ENCODE peak calls at places on chromosome 6, in eight cellular contexts. B is ELR, X is HTR-8/SVneo, O is sciatic nerve, M is cortex of kidney, U is foreskin keratinocyte, T is HFF-Myc, F is SW 1271. V is an unnamed sample.

GRCh38 chr6:165969184-165969583 is 198.5 kb downstream of the TBXT start:
- DNase-seq in B (no peak), U (no peak), X (no peak), F (no peak), M (no peak), T (no peak), O (no peak), V (no peak)

GRCh38 chr6:41371461-41371991 is 36.1 kb downstream of the NCR2 start:
- DNase-seq in B (peak), U (no peak), O (peak), M (no peak), X (peak), F (no peak), T (no peak), V (no peak)

GRCh38 chr6:157091832-157092231 is 231.5 kb downstream of the TMEM242 start:
- DNase-seq in T (no peak), B (no peak), F (no peak), O (no peak), U (no peak), X (no peak), M (no peak), V (no peak)

GRCh38 chr6:170529839-170530520 is 23.1 kb downstream of the PSMB1 start:
- DNase-seq in O (peak), X (peak), T (peak), F (peak), B (peak), M (no peak), U (no peak), V (no peak)

GRCh38 chr6:150541587-150541986 is 58.1 kb upstream of the PLEKHG1 start:
- DNase-seq in B (no peak), T (no peak), X (no peak), O (no peak), F (no peak), M (no peak), U (no peak), V (no peak)

GRCh38 chr6:74519172-74519571 is 686.7 kb downstream of the COL12A1 start:
- DNase-seq in B (peak), T (no peak), M (no peak), X (peak), O (no peak), F (no peak), U (peak), V (no peak)

GRCh38 chr6:158642805-158643489 is 1.6 kb downstream of the DYNLT1 start:
- DNase-seq in X (no peak), F (no peak), T (no peak), O (no peak), M (no peak), U (no peak), B (peak), V (no peak)

GRCh38 chr6:36110863-36111262 is 19.4 kb upstream of the MAPK13 start:
- DNase-seq in O (no peak), F (no peak), U (no peak), X (no peak), T (no peak), M (no peak), B (no peak), V (no peak)

GRCh38 chr6:136860043-136860442 is 37.7 kb downstream of the PEX7 start:
- DNase-seq in U (no peak), M (no peak), O (no peak), B (no peak), X (no peak), T (no peak), F (no peak), V (no peak)

GRCh38 chr6:91081452-91082067 is 494.7 kb upstream of the MAP3K7 start:
- DNase-seq in U (peak), T (peak), M (no peak), X (peak), O (no peak), F (peak), B (peak), V (peak)

GRCh38 chr6:169185692-169186485 is 67.8 kb downstream of the THBS2 start:
- DNase-seq in B (no peak), T (no peak), F (no peak), O (no peak), U (no peak), M (no peak), X (no peak), V (no peak)

GRCh38 chr6:11120273-11121005 is 8.9 kb upstream of the ERVFRD-1 start:
- DNase-seq in B (peak), O (no peak), T (peak), M (no peak), X (no peak), U (no peak), F (peak), V (no peak)

GRCh38 chr6:45265246-45265645 is 62.9 kb upstream of the RUNX2 start:
- DNase-seq in T (no peak), U (no peak), M (no peak), X (no peak), F (no peak), B (peak), O (no peak), V (no peak)

GRCh38 chr6:19301980-19302379 is 535.2 kb upstream of the ID4 start:
- DNase-seq in U (no peak), M (no peak), F (no peak), X (peak), O (no peak), B (peak), T (no peak), V (no peak)

GRCh38 chr6:27866370-27867050 is 45.7 kb downstream of the OR2B2 start:
- DNase-seq in U (peak), F (peak), B (peak), O (no peak), T (peak), X (peak), M (no peak), V (no peak)

GRCh38 chr6:125904871-125905270 is 51.7 kb upstream of the HINT3 start:
- DNase-seq in T (no peak), M (no peak), U (peak), B (peak), O (no peak), F (no peak), X (no peak), V (no peak)

GRCh38 chr6:149323925-149324324 is 6.4 kb downstream of the TAB2 start:
- DNase-seq in M (no peak), X (no peak), F (no peak), O (no peak), U (no peak), T (no peak), B (no peak), V (no peak)

GRCh38 chr6:33207569-33208088 is 671 bp upstream of the RING1 start:
- DNase-seq in B (peak), T (no peak), O (peak), U (no peak), F (peak), M (no peak), X (no peak), V (no peak)

GRCh38 chr6:159929819-159930218 is 39.0 kb downstream of the MAS1 start:
- DNase-seq in U (no peak), F (no peak), M (no peak), T (no peak), X (no peak), O (peak), B (no peak), V (no peak)

GRCh38 chr6:25290306-25291060 is 11.3 kb downstream of the CARMIL1 start:
- DNase-seq in B (no peak), O (no peak), T (no peak), X (no peak), F (no peak), M (no peak), U (no peak), V (no peak)

GRCh38 chr6:90369024-90369519 is 72.4 kb upstream of the BACH2 start:
- DNase-seq in M (no peak), O (peak), X (peak), U (peak), B (peak), F (peak), T (peak), V (peak)

GRCh38 chr6:135311446-135312200 is 130.5 kb downstream of the MYB start:
- DNase-seq in F (no peak), M (no peak), U (no peak), B (no peak), X (no peak), O (no peak), T (no peak), V (no peak)

GRCh38 chr6:161549977-161550655 is 276.3 kb upstream of the AGPAT4 start:
- DNase-seq in T (no peak), M (no peak), F (no peak), B (peak), X (no peak), U (no peak), O (no peak), V (no peak)

GRCh38 chr6:13103169-13103568 is 225.2 kb downstream of the TBC1D7 start:
- DNase-seq in F (no peak), B (no peak), T (no peak), M (no peak), O (no peak), X (no peak), U (no peak), V (no peak)

GRCh38 chr6:5425797-5426196 is 164.5 kb downstream of the FARS2 start:
- DNase-seq in X (no peak), U (no peak), F (no peak), M (no peak), O (no peak), T (no peak), B (no peak), V (no peak)

GRCh38 chr6:18503588-18504231 is 116.6 kb downstream of the RNF144B start:
- DNase-seq in T (peak), B (peak), M (no peak), F (peak), X (peak), O (peak), U (peak), V (peak)

GRCh38 chr6:158861686-158862381 is 42.7 kb upstream of the EZR start:
- DNase-seq in M (no peak), B (no peak), O (no peak), T (no peak), F (no peak), U (peak), X (no peak), V (no peak)

GRCh38 chr6:125746731-125747588 is 2.5 kb upstream of the HEY2 start:
- DNase-seq in U (no peak), T (no peak), X (no peak), O (no peak), B (peak), F (no peak), M (no peak), V (no peak)

GRCh38 chr6:3251462-3252314 is 7.1 kb upstream of the PSMG4 start:
- DNase-seq in T (peak), U (no peak), O (peak), X (peak), M (no peak), B (peak), F (peak), V (no peak)

GRCh38 chr6:170596426-170596825 is 12.0 kb upstream of the PDCD2 start:
- DNase-seq in F (no peak), M (no peak), T (no peak), U (no peak), X (no peak), O (no peak), B (no peak), V (no peak)

GRCh38 chr6:62272118-62272517 is 13.9 kb downstream of the KHDRBS2 start:
- DNase-seq in X (no peak), M (no peak), T (no peak), F (no peak), O (no peak), B (no peak), U (no peak), V (no peak)

GRCh38 chr6:138044458-138044857 is 62.8 kb downstream of the PERP start:
- DNase-seq in X (no peak), M (no peak), O (no peak), F (no peak), T (no peak), U (peak), B (peak), V (no peak)